ENCODE peak calls at places on chromosomes 11 and 22, in six cellular contexts. A is HCT116, I is K562, Y is IMR-90, G is SK-N-SH, P is H1. X is an unnamed sample.

GRCh38 chr22:49044091-49044490 is 783.6 kb downstream of the BRD1 start:
- DNase-seq in A (no peak), G (no peak), I (no peak), P (no peak), Y (no peak), X (no peak)

GRCh38 chr11:11706022-11706421 is 84.2 kb upstream of the GALNT18 start:
- DNase-seq in G (no peak), A (peak), Y (no peak), I (no peak), P (no peak), X (no peak)

GRCh38 chr11:3052109-3052479 is 5.1 kb downstream of the CARS1 start:
- DNase-seq in I (no peak), G (peak), P (no peak), Y (no peak), A (no peak), X (no peak)

GRCh38 chr11:123145220-123145619 is 49.8 kb downstream of the CLMP start:
- DNase-seq in G (peak), A (peak), I (no peak), P (no peak), Y (peak), X (no peak)

GRCh38 chr11:86713552-86713951 is 41.1 kb upstream of the ME3 start:
- DNase-seq in P (no peak), Y (no peak), A (no peak), I (no peak), G (no peak), X (no peak)

GRCh38 chr11:45082744-45083543 is 63.5 kb upstream of the PRDM11 start:
- DNase-seq in P (no peak), A (no peak), Y (no peak), G (no peak), I (no peak), X (no peak)

GRCh38 chr11:69351460-69351859 is 57.5 kb downstream of the MYEOV start:
- DNase-seq in G (no peak), P (no peak), Y (peak), I (no peak), A (no peak), X (no peak)

GRCh38 chr22:22341736-22342135 is 97.2 kb downstream of the VPREB1 start:
- DNase-seq in P (no peak), G (no peak), Y (no peak), I (no peak), A (no peak), X (no peak)

GRCh38 chr22:49812838-49813237 is 14.8 kb downstream of the BRD1 start:
- DNase-seq in I (no peak), G (no peak), A (no peak), Y (peak), P (no peak), X (no peak)

GRCh38 chr11:85685131-85685819 is 720 bp downstream of the CCDC89 start:
- DNase-seq in Y (peak), G (peak), P (no peak), I (no peak), A (no peak), X (no peak)

GRCh38 chr11:65454311-65454695 is 31.7 kb downstream of the NEAT1 start:
- DNase-seq in A (no peak), Y (peak), G (no peak), P (no peak), I (no peak), X (no peak)

GRCh38 chr11:13009921-13010736 is 1.0 kb downstream of the RASSF10 start:
- DNase-seq in I (no peak), A (no peak), G (peak), Y (peak), P (peak), X (no peak)

GRCh38 chr11:13009476-13009920 is 382 bp downstream of the RASSF10 start:
- DNase-seq in P (no peak), G (no peak), I (no peak), A (no peak), Y (no peak), X (no peak)

GRCh38 chr11:13011366-13012036 is 2.4 kb downstream of the RASSF10 start:
- DNase-seq in Y (no peak), A (no peak), G (no peak), P (no peak), I (no peak), X (no peak)

GRCh38 chr11:13012037-13012693 is 3.0 kb downstream of the RASSF10 start:
- DNase-seq in A (no peak), Y (no peak), I (no peak), G (no peak), P (no peak), X (no peak)

GRCh38 chr11:13010737-13011342 is 1.7 kb downstream of the RASSF10 start:
- DNase-seq in P (no peak), Y (no peak), I (no peak), A (no peak), G (peak), X (no peak)
- TF ChIP-seq RAD21 in P (no peak), Y (no peak), I (no peak), A (no peak), G (no peak), X (no peak)

GRCh38 chr11:64290352-64290751 is 750 bp upstream of the KCNK4 start:
- DNase-seq in A (no peak), I (no peak), G (no peak), Y (no peak), P (no peak), X (no peak)

GRCh38 chr11:64291746-64292457 is 800 bp downstream of the KCNK4 start:
- DNase-seq in P (no peak), G (peak), Y (no peak), A (no peak), I (no peak), X (no peak)

GRCh38 chr11:64294665-64295289 is 3.7 kb downstream of the KCNK4 start:
- DNase-seq in P (no peak), G (no peak), Y (no peak), A (no peak), I (no peak), X (no peak)

GRCh38 chr11:64290894-64291745 is at the start of gene KCNK4:
- DNase-seq in Y (no peak), I (no peak), A (no peak), G (peak), P (no peak), X (no peak)

GRCh38 chr11:64292458-64293254 is 1.6 kb downstream of the KCNK4 start:
- DNase-seq in P (no peak), G (no peak), Y (no peak), I (no peak), A (no peak), X (no peak)
- H2AFZ ChIP-seq in P (peak), G (no peak), Y (peak), I (no peak), A (no peak), X (no peak)

DNA sequence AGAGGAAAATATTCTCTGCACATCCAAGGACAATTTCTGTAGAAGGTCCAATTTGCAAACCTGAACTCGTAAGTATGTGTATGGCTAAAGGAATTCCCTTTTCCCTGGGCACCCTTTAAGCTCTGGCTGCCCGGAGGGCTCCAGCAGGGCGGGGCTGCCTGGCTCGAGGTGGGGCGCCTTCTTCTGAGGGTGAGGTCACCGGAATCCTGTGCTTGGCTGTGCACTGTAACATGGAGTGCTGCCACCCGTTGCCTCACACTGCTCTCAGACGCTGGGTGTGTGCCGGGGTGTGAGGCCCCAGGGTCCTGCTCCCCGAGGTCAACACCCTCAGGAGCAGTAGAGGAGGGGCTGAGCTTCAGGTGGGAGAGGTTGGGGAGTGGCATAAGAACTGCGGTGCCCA is 61.5 kb downstream of the SYN3 start:
- DNase-seq in Y (no peak), G (no peak), A (no peak), I (no peak), P (no peak), X (no peak)
- H3K4me2 ChIP-seq in Y (no peak), G (no peak), A (no peak), I (no peak), P (no peak), X (no peak)

DNA sequence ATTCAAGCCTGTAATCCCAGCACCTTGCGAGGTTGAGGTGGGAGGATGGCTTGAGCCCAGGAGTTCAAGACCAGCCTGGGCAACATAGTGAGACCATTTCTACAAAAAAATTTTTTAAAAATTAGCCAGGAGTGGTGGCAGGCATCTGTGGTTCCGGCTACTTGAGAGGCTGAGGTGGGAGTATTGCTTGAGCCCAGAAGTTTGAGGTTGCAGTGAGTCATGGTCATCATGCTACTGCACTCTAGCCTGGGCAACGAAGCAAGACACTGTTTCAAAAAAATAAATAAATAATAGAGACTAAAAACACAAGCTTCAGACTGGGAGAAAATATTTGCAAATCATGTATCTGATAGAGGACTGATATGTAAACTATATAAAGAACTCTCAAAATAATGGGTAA is 33.2 kb downstream of the BTBD10 start:
- DNase-seq in Y (no peak), I (no peak), P (no peak), G (no peak), A (no peak), X (no peak)
- TF ChIP-seq RAD21 in Y (no peak), I (no peak), P (no peak), G (no peak), A (no peak), X (no peak)

GRCh38 chr11:91489989-91490388 is 734.6 kb upstream of the FAT3 start:
- DNase-seq in I (no peak), G (no peak), Y (no peak), P (no peak), A (no peak), X (no peak)
- H2AFZ ChIP-seq in I (no peak), G (no peak), Y (no peak), P (peak), A (no peak), X (no peak)

GRCh38 chr11:102708654-102709053 is 3.1 kb upstream of the MMP27 start:
- DNase-seq in A (no peak), Y (no peak), G (no peak), P (no peak), I (no peak), X (no peak)

GRCh38 chr11:102709211-102709980 is 3.8 kb upstream of the MMP27 start:
- DNase-seq in A (no peak), I (no peak), G (no peak), P (no peak), Y (no peak), X (no peak)

GRCh38 chr11:102705626-102706025 is at the start of gene MMP27:
- DNase-seq in G (no peak), I (no peak), A (no peak), Y (no peak), P (no peak), X (no peak)

GRCh38 chr11:102704841-102705240 is 728 bp downstream of the MMP27 start:
- DNase-seq in P (no peak), I (no peak), G (no peak), Y (no peak), A (no peak), X (no peak)

GRCh38 chr11:102703826-102704493 is 1.6 kb downstream of the MMP27 start:
- DNase-seq in Y (no peak), A (no peak), I (no peak), P (no peak), G (no peak), X (no peak)
- H3K4me2 ChIP-seq in Y (no peak), A (no peak), I (no peak), P (no peak), G (peak), X (no peak)

GRCh38 chr22:36280379-36280778 is 27.4 kb downstream of the APOL1 start:
- DNase-seq in G (no peak), Y (peak), P (no peak), I (no peak), A (no peak), X (no peak)

GRCh38 chr22:36285017-36285416 is 32.1 kb downstream of the APOL1 start:
- DNase-seq in A (no peak), Y (no peak), I (no peak), P (no peak), G (no peak), X (no peak)

GRCh38 chr22:36284171-36284571 is 31.2 kb downstream of the APOL1 start:
- DNase-seq in I (no peak), A (no peak), P (no peak), Y (no peak), G (peak), X (no peak)

GRCh38 chr22:36281726-36282077 is 28.8 kb downstream of the APOL1 start:
- DNase-seq in Y (no peak), A (no peak), I (no peak), G (no peak), P (no peak), X (no peak)

DNA sequence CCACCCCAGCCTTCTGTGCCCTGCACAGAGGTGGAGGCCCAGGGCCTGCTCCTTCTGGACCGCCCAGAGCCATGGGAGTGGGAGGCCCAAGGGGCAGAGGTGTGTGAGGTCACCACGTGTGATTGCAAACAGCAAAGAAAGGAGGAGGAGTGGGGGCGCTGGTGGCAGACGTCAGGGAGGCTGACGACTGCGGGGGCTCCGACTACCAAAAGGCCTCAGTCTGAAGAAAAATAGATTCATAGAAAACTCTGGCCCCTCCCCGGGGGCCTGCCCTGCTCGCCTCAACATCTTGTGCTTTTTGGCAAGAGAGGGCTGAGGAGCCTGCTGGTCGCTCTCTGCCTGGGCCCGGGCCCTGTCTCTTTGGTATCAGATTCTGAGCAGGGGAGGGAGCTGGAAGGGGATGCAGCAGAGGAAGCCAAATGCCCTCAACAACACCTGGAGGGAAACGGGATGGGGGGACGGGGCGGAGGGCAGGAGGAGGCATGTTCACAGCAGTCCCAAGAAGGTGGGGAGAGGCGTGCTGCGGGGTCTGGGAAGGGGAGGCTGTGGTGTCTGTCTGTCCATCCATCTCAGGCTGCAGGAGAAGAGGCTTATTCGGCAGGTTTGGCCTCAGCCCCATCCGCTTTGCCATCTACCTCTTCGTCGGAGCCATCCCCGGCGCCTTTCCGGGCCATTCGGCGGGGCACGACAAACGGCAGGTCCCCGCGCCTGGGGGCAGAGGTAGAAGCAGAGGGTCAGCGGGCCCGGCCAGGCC is 29.3 kb downstream of the APOL1 start:
- DNase-seq in Y (no peak), I (no peak), P (no peak), G (no peak), A (no peak), X (no peak)
- TF ChIP-seq RAD21 in Y (no peak), I (no peak), P (no peak), G (no peak), A (no peak), X (no peak)

DNA sequence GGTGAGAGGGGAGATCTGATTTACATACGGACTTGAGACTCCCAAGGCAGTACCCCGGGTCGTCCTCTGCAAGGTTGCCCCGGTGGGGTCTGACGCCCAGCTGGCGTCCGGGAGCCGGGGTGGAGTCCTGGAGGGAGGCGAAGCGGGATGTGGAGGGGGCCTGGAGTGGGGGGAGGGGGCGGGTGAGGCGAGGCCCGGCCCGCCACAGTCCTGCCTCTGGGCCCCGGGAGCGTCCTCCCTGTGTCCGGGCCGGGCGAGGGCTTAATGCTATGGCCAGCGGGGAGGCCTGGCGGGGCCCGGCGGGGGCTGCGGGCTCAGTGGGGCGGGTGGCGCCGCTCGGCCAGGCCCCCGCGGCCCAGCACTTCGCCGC is 2.4 kb upstream of the MYBPC3 start:
- DNase-seq in Y (no peak), I (no peak), P (no peak), G (no peak), A (no peak), X (no peak)
- H2AFZ ChIP-seq in Y (peak), I (no peak), P (peak), G (peak), A (no peak), X (no peak)

GRCh38 chr11:131658952-131659351 is 288.5 kb downstream of the NTM start:
- DNase-seq in A (no peak), P (no peak), I (no peak), G (no peak), Y (no peak), X (no peak)
- H3K4me2 ChIP-seq in A (no peak), P (no peak), I (no peak), G (no peak), Y (no peak), X (peak)